ENCODE peak calls at places on chromosomes 11 and 22, in seven cellular contexts. U is fibroblast of mammary gland, A is SJCRH30, S is tibial nerve, H is brain microvascular endothelial cell, N is MM.1S, L is AG04450. T is an unnamed sample.

GRCh38 chr11:111148116-111148515 is 97.4 kb upstream of the POU2AF2 start:
- DNase-seq in H (no peak), S (no peak), N (no peak), A (no peak), L (no peak), U (no peak), T (no peak)

GRCh38 chr11:130068986-130069683 is 559 bp upstream of the APLP2 start:
- DNase-seq in S (peak), N (peak), U (peak), H (peak), L (peak), A (no peak), T (no peak)

GRCh38 chr11:61545341-61545740 is 35.5 kb downstream of the SYT7 start:
- DNase-seq in A (peak), S (no peak), L (no peak), H (peak), N (peak), U (no peak), T (no peak)

GRCh38 chr11:80414766-80415165 is 973.9 kb upstream of the TENM4 start:
- DNase-seq in U (peak), A (no peak), N (no peak), H (peak), L (no peak), S (no peak), T (no peak)

GRCh38 chr11:117861151-117862018 is 15.1 kb downstream of the FXYD6 start:
- DNase-seq in N (no peak), S (no peak), L (no peak), U (peak), H (no peak), A (peak), T (peak)

GRCh38 chr22:34850010-34850409 is 215.9 kb upstream of the ISX start:
- DNase-seq in S (no peak), A (peak), H (no peak), N (no peak), U (no peak), L (no peak), T (no peak)

GRCh38 chr11:112439614-112440013 is 179.0 kb upstream of the PLET1 start:
- DNase-seq in L (no peak), U (no peak), S (no peak), N (no peak), H (no peak), A (no peak), T (no peak)

GRCh38 chr11:22795914-22796313 is 33.7 kb downstream of the SVIP start:
- DNase-seq in L (no peak), S (no peak), N (no peak), U (no peak), H (peak), A (no peak), T (no peak)

GRCh38 chr22:37905534-37906363 is at the start of gene MICALL1:
- DNase-seq in U (peak), N (peak), S (peak), L (no peak), A (peak), H (peak), T (peak)

GRCh38 chr22:23315341-23315917 is 135.1 kb downstream of the BCR start:
- DNase-seq in U (peak), N (peak), S (peak), L (no peak), H (peak), A (peak), T (peak)

GRCh38 chr11:67301951-67302516 is 1.3 kb upstream of the SSH3 start:
- DNase-seq in N (no peak), L (peak), H (peak), S (no peak), A (peak), U (peak), T (peak)

GRCh38 chr11:46612326-46612725 is 4.7 kb downstream of the HARBI1 start:
- DNase-seq in S (no peak), N (no peak), U (no peak), L (no peak), H (no peak), A (no peak), T (no peak)

GRCh38 chr11:111939836-111940604 is 2.9 kb downstream of the DIXDC1 start:
- DNase-seq in U (peak), N (no peak), S (no peak), L (peak), A (no peak), H (peak), T (peak)

GRCh38 chr11:118232659-118233058 is 7.8 kb upstream of the JAML start:
- DNase-seq in S (no peak), L (no peak), U (no peak), A (no peak), N (no peak), H (no peak), T (no peak)

GRCh38 chr11:26234451-26234850 is 97.5 kb upstream of the ANO3 start:
- DNase-seq in N (no peak), A (no peak), U (peak), H (no peak), L (no peak), S (no peak), T (no peak)

GRCh38 chr22:45101828-45102227 is 61.9 kb upstream of the NUP50 start:
- DNase-seq in S (peak), H (peak), N (peak), U (peak), L (no peak), A (peak), T (peak)

GRCh38 chr11:70595452-70595851 is 197.1 kb downstream of the CTTN start:
- DNase-seq in L (no peak), S (no peak), U (no peak), H (no peak), N (no peak), A (peak), T (no peak)

GRCh38 chr11:22787565-22788162 is 41.9 kb downstream of the SVIP start:
- DNase-seq in H (peak), S (no peak), A (peak), N (peak), U (peak), L (peak), T (peak)

GRCh38 chr11:61142424-61142823 is 18.8 kb downstream of the VPS37C start:
- DNase-seq in U (peak), L (no peak), S (no peak), N (no peak), H (no peak), A (no peak), T (no peak)

GRCh38 chr22:50532353-50532700 is 2.5 kb upstream of the TYMP start:
- DNase-seq in S (no peak), U (no peak), L (no peak), N (no peak), H (no peak), A (no peak), T (no peak)
- H3K4me3 ChIP-seq in S (peak), U (peak), L (peak), N (no peak), H (peak), A (no peak), T (peak)

DNA sequence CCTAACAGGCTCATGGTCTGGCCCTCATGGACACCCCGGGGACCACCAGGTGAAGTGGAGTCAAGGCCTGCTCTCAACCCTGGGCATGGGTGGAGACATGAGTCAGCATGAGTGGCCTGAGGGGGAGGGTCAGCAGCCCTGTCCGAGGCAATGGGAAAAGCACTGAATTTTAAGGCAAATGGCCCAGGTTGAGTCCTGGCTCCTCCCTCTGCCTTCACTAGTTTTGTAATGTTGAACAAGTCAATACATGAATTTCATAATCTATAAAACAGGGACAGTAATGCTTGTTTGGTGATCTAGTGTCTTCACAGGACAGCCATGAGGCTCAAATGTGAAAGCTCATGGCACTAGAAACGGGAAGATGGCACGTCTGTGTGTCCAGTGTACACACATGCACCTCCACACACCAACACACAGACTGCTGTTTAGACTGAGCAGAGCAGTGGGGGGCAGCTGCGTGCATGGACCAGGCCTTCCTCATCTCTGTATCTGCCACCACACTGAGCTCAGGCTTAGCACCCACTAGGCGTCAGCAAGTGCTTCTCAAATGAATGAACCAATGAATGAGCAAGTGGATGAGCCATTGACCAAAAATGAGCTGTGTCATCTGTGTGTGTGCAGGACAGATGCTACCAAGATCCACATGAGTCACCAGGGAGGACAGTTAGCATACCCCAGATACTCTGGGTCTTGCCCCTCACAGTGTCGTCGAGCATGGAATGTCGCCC is 63.4 kb downstream of the NRXN2 start:
- DNase-seq in N (no peak), A (no peak), H (peak), U (peak), S (no peak), L (peak), T (no peak)
- H3K4me3 ChIP-seq in N (no peak), A (no peak), H (no peak), U (no peak), S (no peak), L (no peak), T (no peak)

DNA sequence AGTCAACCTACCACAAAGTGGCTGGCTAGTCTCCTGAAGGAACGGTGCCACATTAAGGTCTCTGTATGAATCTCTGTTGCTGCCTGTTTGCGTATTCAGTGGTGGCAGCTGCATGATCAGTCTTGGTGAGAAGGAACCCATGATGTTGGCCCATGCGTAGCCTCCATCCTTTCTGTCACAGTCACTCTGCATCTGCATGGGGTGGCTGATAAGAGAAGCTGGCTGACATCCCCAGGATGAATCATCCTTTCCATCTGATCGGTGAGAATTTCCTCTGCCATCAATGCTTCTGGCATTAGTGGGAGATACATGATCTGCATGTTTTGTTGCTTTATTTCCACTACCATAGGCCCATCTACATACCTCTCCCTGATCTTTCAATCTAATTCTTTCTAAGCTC is 199.0 kb upstream of the NECTIN1 start:
- DNase-seq in U (no peak), S (no peak), H (no peak), A (no peak), N (no peak), L (no peak), T (peak)
- H3K4me3 ChIP-seq in U (no peak), S (no peak), H (no peak), A (no peak), N (no peak), L (no peak), T (no peak)

GRCh38 chr22:27952779-27953178 is 33.7 kb upstream of the PITPNB start:
- DNase-seq in L (no peak), S (no peak), U (peak), A (no peak), N (no peak), H (no peak), T (no peak)
- H3K4me3 ChIP-seq in L (no peak), S (no peak), U (no peak), A (no peak), N (no peak), H (no peak), T (no peak)

DNA sequence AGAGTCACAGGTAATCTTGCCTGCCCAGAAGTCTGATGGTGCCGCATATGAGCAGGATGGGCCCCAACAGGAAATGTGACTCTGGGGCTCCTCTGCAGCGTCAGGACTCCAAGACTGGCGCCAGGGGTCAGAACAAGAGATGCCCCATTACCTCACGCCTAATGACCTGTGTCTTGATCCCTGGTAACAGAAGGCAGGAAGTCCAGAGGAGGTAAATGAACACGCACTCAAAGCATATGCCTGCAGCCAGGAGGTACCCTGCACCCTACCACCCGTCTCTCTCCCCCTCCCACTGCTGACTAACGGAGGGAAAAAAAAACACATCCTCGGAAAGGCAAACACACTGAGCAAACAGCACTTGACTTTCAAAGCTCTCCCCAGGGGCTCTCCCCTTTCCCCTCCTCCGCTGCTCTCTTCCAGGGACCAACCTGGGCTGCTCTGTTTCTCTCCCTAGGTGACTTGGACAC is 37.3 kb downstream of the ABCC8 start:
- DNase-seq in N (no peak), A (no peak), H (no peak), L (no peak), S (no peak), U (no peak), T (no peak)
- H3K4me3 ChIP-seq in N (no peak), A (no peak), H (no peak), L (no peak), S (no peak), U (no peak), T (no peak)